ENCODE peak calls at places on chromosomes 6 and 20, in six cellular contexts. M is iris pigment epithelial cell, H is mesothelial cell of epicardium, Y is tibial artery, Q is OCI-LY7, E is cardiac fibroblast. R is an unnamed sample.

GRCh38 chr6:161318456-161318855 is 44.6 kb upstream of the AGPAT4 start:
- DNase-seq in Q (no peak), H (no peak), M (no peak), E (no peak), Y (no peak), R (no peak)

GRCh38 chr20:34525709-34526416 is 9.6 kb downstream of the DYNLRB1 start:
- DNase-seq in H (peak), E (peak), Q (no peak), M (peak), Y (peak), R (no peak)

GRCh38 chr6:50936277-50936681 is 117.6 kb downstream of the TFAP2B start:
- DNase-seq in M (peak), Q (no peak), E (no peak), H (no peak), Y (no peak), R (no peak)

GRCh38 chr6:47419621-47420020 is 58.0 kb upstream of the CD2AP start:
- DNase-seq in E (no peak), M (peak), Y (no peak), Q (no peak), H (no peak), R (no peak)

GRCh38 chr6:19876672-19877071 is 39.5 kb downstream of the ID4 start:
- DNase-seq in M (no peak), Q (no peak), E (no peak), H (no peak), Y (no peak), R (no peak)

GRCh38 chr6:158524311-158524710 is 35.6 kb upstream of the TMEM181 start:
- DNase-seq in Y (peak), H (no peak), Q (no peak), M (no peak), E (no peak), R (no peak)

GRCh38 chr6:31831350-31832215 is 4.0 kb downstream of the HSPA1B start:
- DNase-seq in Q (no peak), E (no peak), H (no peak), Y (no peak), M (no peak), R (no peak)

GRCh38 chr6:32938494-32938893 is 2.3 kb downstream of the HLA-DMB start:
- DNase-seq in H (no peak), Q (no peak), E (no peak), Y (no peak), M (no peak), R (no peak)

GRCh38 chr6:66496659-66497058 is 789.6 kb upstream of the EYS start:
- DNase-seq in Q (peak), Y (no peak), M (peak), E (no peak), H (no peak), R (peak)

GRCh38 chr20:4152696-4153235 is 137.4 kb upstream of the RNF24 start:
- DNase-seq in E (peak), H (no peak), Y (no peak), M (no peak), Q (no peak), R (no peak)

GRCh38 chr6:170444056-170444505 is 109.0 kb downstream of the PSMB1 start:
- DNase-seq in Q (no peak), H (no peak), E (no peak), M (no peak), Y (no peak), R (peak)

GRCh38 chr20:17969884-17970409 is 1.1 kb downstream of the MGME1 start:
- DNase-seq in M (peak), H (no peak), Q (peak), Y (no peak), E (peak), R (peak)

GRCh38 chr6:415087-415486 is 23.5 kb downstream of the IRF4 start:
- DNase-seq in E (no peak), Y (no peak), H (no peak), M (no peak), Q (no peak), R (no peak)

GRCh38 chr6:16575655-16576054 is 185.6 kb downstream of the ATXN1 start:
- DNase-seq in Y (no peak), H (no peak), Q (no peak), E (no peak), M (no peak), R (no peak)

GRCh38 chr6:157358287-157358686 is 22.7 kb upstream of the ZDHHC14 start:
- DNase-seq in H (no peak), Y (no peak), M (no peak), Q (no peak), E (no peak), R (no peak)

GRCh38 chr6:81977488-81977887 is 225.0 kb upstream of the TENT5A start:
- DNase-seq in E (peak), Y (no peak), H (no peak), M (peak), Q (no peak), R (no peak)

GRCh38 chr6:139577991-139578604 is 203.7 kb upstream of the CITED2 start:
- DNase-seq in M (peak), H (no peak), E (peak), Q (no peak), Y (no peak), R (no peak)

GRCh38 chr6:22072939-22073338 is 223.9 kb downstream of the PRL start:
- DNase-seq in E (peak), H (no peak), Q (no peak), Y (no peak), M (no peak), R (no peak)

R was measured in RPMI8226.